ENCODE peak calls at places on chromosome 10, in seven cellular contexts. F is GM23338; G is cardiac muscle cell; W is right atrium auricular region; M is effector memory CD4-positive, alpha-beta T cell; N is Panc1; C is breast epithelium. V is an unnamed sample. For H3K4me1, the result is how much of the 10 kb centered on the place peaks cover.

GRCh38 chr10:99461230-99461629 is 30.8 kb upstream of the GOT1 start:
- DNase-seq in F (no peak), G (no peak), W (no peak), M (no peak), N (no peak), C (no peak), V (no peak)

GRCh38 chr10:49661291-49661856 is 18.1 kb upstream of the C10orf53 start:
- DNase-seq in F (no peak), G (no peak), W (no peak), M (no peak), N (no peak), C (no peak), V (no peak)

GRCh38 chr10:120735773-120736371 is 115.3 kb upstream of the WDR11 start:
- DNase-seq in F (peak), G (peak), W (no peak), M (no peak), N (no peak), C (no peak), V (no peak)

GRCh38 chr10:57716884-57717283 is 550.8 kb downstream of the IPMK start:
- DNase-seq in F (peak), G (peak), W (no peak), M (no peak), N (no peak), C (no peak), V (no peak)

GRCh38 chr10:17175551-17175950 is 25.9 kb downstream of the TRDMT1 start:
- DNase-seq in F (no peak), G (no peak), W (no peak), M (no peak), N (no peak), C (no peak), V (no peak)

GRCh38 chr10:43292745-43293676 is 26.1 kb upstream of the RASGEF1A start:
- DNase-seq in F (peak), G (peak), W (peak), M (no peak), N (peak), C (peak), V (peak)

GRCh38 chr10:133349577-133350011 is 2.4 kb downstream of the PRAP1 start:
- DNase-seq in F (no peak), G (no peak), W (no peak), M (no peak), N (no peak), C (no peak), V (no peak)

GRCh38 chr10:120406380-120406779 is 50.6 kb upstream of the PLPP4 start:
- DNase-seq in F (no peak), G (no peak), W (no peak), M (no peak), N (no peak), C (no peak), V (no peak)

GRCh38 chr10:118471863-118472262 is 123.6 kb downstream of the PRLHR start:
- DNase-seq in F (no peak), G (no peak), W (no peak), M (no peak), N (no peak), C (no peak), V (no peak)

GRCh38 chr10:124242791-124243190 is 149.4 kb upstream of the CHST15 start:
- DNase-seq in F (no peak), G (no peak), W (no peak), M (no peak), N (no peak), C (no peak), V (no peak)

GRCh38 chr10:68700193-68700592 is 20.8 kb upstream of the CCAR1 start:
- DNase-seq in F (no peak), G (no peak), W (no peak), M (no peak), N (no peak), C (no peak), V (no peak)

GRCh38 chr10:89481662-89482061 is 53.7 kb downstream of the SLC16A12 start:
- DNase-seq in F (no peak), G (no peak), W (no peak), M (no peak), N (no peak), C (no peak), V (no peak)

GRCh38 chr10:1577945-1578344 is 159.4 kb downstream of the ADARB2 start:
- DNase-seq in F (no peak), G (no peak), W (no peak), M (no peak), N (no peak), C (no peak), V (no peak)

GRCh38 chr10:17229016-17229716 is 1.1 kb downstream of the VIM start:
- DNase-seq in F (peak), G (peak), W (peak), M (peak), N (no peak), C (peak), V (peak)

GRCh38 chr10:5563237-5563961 is 38.6 kb downstream of the CALML3 start:
- DNase-seq in F (no peak), G (peak), W (no peak), M (no peak), N (no peak), C (no peak), V (peak)

DNA sequence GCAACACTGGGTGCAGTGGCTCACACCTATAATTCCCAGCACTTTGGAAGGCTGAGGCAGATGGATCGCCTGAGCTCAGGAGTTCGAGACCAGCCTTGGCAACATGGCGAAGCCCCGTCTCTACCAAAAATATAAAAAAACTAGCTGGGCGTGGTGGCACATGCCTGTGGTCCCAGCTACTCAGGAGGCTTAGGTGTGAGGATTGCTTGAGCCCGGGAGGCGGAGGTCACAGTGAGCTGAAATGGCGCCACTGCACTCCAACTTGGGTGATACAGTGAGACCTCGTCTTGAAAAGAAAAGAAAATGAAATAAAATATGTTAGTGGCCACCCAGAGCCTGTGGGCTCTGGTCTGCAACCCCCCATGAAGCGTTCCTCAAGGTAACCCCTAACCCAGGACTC is 13.3 kb downstream of the ITPRIP start:
- DNase-seq in F (no peak), G (no peak), W (no peak), M (no peak), N (no peak), C (no peak), V (no peak)
- H3K4me1 ChIP-seq in F (half or more), G (under half), W (half or more), M (half or more), N (half or more), C (under half), V (under half)

DNA sequence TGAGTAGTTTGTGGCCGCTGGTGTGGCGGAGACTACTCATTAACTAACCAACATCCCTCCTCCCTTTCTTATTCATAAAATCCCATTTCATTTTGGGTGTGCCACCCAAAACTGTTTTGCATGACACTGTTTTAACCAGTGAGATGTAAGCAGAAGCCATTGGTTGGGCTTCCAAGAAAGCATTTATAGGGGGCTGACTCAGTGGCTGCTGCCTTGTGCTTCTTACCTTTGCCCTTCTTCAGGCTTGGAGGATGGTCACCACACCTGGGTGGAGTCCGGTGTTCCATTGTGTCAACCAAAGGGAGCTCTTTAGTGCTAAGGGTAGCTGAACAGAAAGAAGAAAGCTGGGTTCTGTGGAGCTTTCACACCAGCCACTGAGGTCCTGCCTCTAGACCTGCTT is 37.2 kb upstream of the EPC1 start:
- DNase-seq in F (no peak), G (no peak), W (no peak), M (no peak), N (no peak), C (no peak), V (no peak)
- H3K4me1 ChIP-seq in F (under half), G (under half), W (under half), M (under half), N (under half), C (under half), V (under half)

GRCh38 chr10:12526311-12526710 is 177.0 kb downstream of the CAMK1D start:
- DNase-seq in F (no peak), G (no peak), W (no peak), M (no peak), N (no peak), C (no peak), V (no peak)
- H3K4me1 ChIP-seq in F (under half), G (under half), W (under half), M (under half), N (under half), C (under half), V (under half)

GRCh38 chr10:113056468-113057021 is 106.5 kb downstream of the TCF7L2 start:
- DNase-seq in F (no peak), G (no peak), W (no peak), M (no peak), N (no peak), C (no peak), V (no peak)
- H3K4me1 ChIP-seq in F (half or more), G (half or more), W (half or more), M (under half), N (half or more), C (under half), V (under half)

GRCh38 chr10:8058274-8059111 is 4.0 kb downstream of the GATA3 start:
- DNase-seq in F (peak), G (no peak), W (no peak), M (no peak), N (no peak), C (no peak), V (no peak)
- H3K4me1 ChIP-seq in F (half or more), G (under half), W (under half), M (half or more), N (under half), C (under half), V (under half)